ENCODE peak calls at places on chromosomes 3 and 15, in four cellular contexts. N is body of pancreas, B is DND-41, F is lower lobe of right lung. Z is an unnamed sample.

GRCh38 chr3:43296565-43296964 is 10.2 kb downstream of the SNRK start:
- DNase-seq in N (no peak), B (peak; percentile 62), F (peak; percentile 64), Z (peak; percentile 55)

GRCh38 chr3:136783708-136784191 is 31.6 kb upstream of the STAG1 start:
- DNase-seq in N (no peak), B (no peak), F (no peak), Z (no peak)

GRCh38 chr15:89998141-89998661 is 2.9 kb upstream of the ZNF710 start:
- DNase-seq in N (peak; percentile 86), B (no peak), F (no peak), Z (no peak)

GRCh38 chr3:97956051-97956450 is 16.2 kb downstream of the RIOX2 start:
- DNase-seq in N (no peak), B (no peak), F (no peak), Z (no peak)

GRCh38 chr3:167862104-167862785 is 126.7 kb downstream of the SERPINI1 start:
- DNase-seq in N (no peak), B (no peak), F (no peak), Z (no peak)

GRCh38 chr3:73727117-73727802 is 102.5 kb upstream of the PDZRN3 start:
- DNase-seq in N (peak; percentile 13), B (no peak), F (no peak), Z (no peak)

GRCh38 chr3:180324791-180325190 is 277.2 kb upstream of the TTC14 start:
- DNase-seq in N (no peak), B (no peak), F (peak; percentile 40), Z (no peak)

GRCh38 chr3:36362216-36362615 is 18.1 kb upstream of the STAC start:
- DNase-seq in N (no peak), B (no peak), F (no peak), Z (no peak)

GRCh38 chr3:125433091-125433534 is 58.0 kb upstream of the ZNF148 start:
- DNase-seq in N (no peak), B (no peak), F (no peak), Z (no peak)

GRCh38 chr3:157549498-157549897 is 46.3 kb upstream of the VEPH1 start:
- DNase-seq in N (no peak), B (no peak), F (no peak), Z (no peak)

GRCh38 chr3:170426240-170426797 is 7.7 kb downstream of the CLDN11 start:
- DNase-seq in N (no peak), B (peak; percentile 61), F (no peak), Z (no peak)

GRCh38 chr3:16114930-16115329 is 59.5 kb upstream of the GALNT15 start:
- DNase-seq in N (no peak), B (no peak), F (no peak), Z (no peak)

GRCh38 chr15:91857224-91857585 is 3.7 kb downstream of the SLCO3A1 start:
- DNase-seq in N (no peak), B (no peak), F (no peak), Z (no peak)

GRCh38 chr3:8659242-8659641 is 14.6 kb upstream of the SSUH2 start:
- DNase-seq in N (no peak), B (no peak), F (no peak), Z (no peak)

GRCh38 chr3:123143669-123144411 is 57.9 kb upstream of the SEC22A start:
- DNase-seq in N (peak; percentile 37), B (no peak), F (no peak), Z (no peak)

GRCh38 chr3:13727890-13728289 is 152.0 kb downstream of the WNT7A start:
- DNase-seq in N (no peak), B (no peak), F (no peak), Z (no peak)
- TF ChIP-seq CTCF in N (no peak), B (no peak), F (no peak), Z (no peak)

GRCh38 chr3:143099690-143100089 is 19.9 kb upstream of the CHST2 start:
- DNase-seq in N (no peak), B (no peak), F (no peak), Z (no peak)
- H3K27me3 ChIP-seq in N (no peaks in the 10 kb centered on the region), B (no peaks in the 10 kb centered on the region), F (no peaks in the 10 kb centered on the region), Z (no peaks in the 10 kb centered on the region)

GRCh38 chr15:47129033-47129432 is 588.3 kb upstream of the SEMA6D start:
- DNase-seq in N (no peak), B (no peak), F (no peak), Z (no peak)

GRCh38 chr15:47119349-47119748 is 598.0 kb upstream of the SEMA6D start:
- DNase-seq in N (no peak), B (no peak), F (no peak), Z (no peak)

GRCh38 chr15:47124430-47125102 is 592.7 kb upstream of the SEMA6D start:
- DNase-seq in N (no peak), B (no peak), F (no peak), Z (no peak)
- H3K27ac ChIP-seq in N (no peak overlapping the region), B (no peak overlapping the region), F (no peak overlapping the region), Z (no peak overlapping the region)

GRCh38 chr3:84905556-84905920 is 53.3 kb upstream of the CADM2 start:
- DNase-seq in N (no peak), B (no peak), F (no peak), Z (no peak)

GRCh38 chr3:84906065-84906464 is 52.7 kb upstream of the CADM2 start:
- DNase-seq in N (no peak), B (no peak), F (no peak), Z (no peak)

GRCh38 chr3:84904212-84904611 is 54.6 kb upstream of the CADM2 start:
- DNase-seq in N (no peak), B (no peak), F (no peak), Z (no peak)

GRCh38 chr3:84904819-84905555 is 53.8 kb upstream of the CADM2 start:
- DNase-seq in N (no peak), B (no peak), F (no peak), Z (no peak)
- TF ChIP-seq CTCF in N (no peak), B (no peak), F (no peak), Z (no peak)

GRCh38 chr15:69140306-69140705 is 20.1 kb upstream of the GLCE start:
- DNase-seq in N (no peak), B (no peak), F (no peak), Z (no peak)
- H3K27me3 ChIP-seq in N (no peaks in the 10 kb centered on the region), B (peaks cover 11% of the 10 kb centered on the region), F (no peaks in the 10 kb centered on the region), Z (no peaks in the 10 kb centered on the region)

DNA sequence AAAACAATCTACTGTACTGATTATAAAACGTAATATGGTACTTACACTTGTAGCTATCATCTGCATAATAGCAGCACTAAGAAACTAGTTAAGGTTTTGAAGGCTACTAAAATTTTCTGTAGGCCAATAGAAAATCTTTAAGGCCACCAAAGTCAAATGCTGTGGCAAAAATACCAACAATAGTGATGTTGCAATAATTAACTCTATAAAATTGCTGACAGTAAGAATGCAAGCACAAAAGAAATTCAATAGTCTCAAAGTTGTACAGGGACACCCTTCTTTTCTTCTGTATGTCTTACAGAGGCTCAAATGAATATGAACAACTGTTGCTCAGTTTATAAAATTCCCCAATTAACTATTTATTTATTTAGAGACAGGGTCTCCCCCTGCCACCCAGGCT is 62.0 kb downstream of the TMCC1 start:
- DNase-seq in N (no peak), B (no peak), F (no peak), Z (no peak)
- H3K27ac ChIP-seq in N (no peak overlapping the region), B (no peak overlapping the region), F (no peak overlapping the region), Z (no peak overlapping the region)